ENCODE peak calls at places on chromosomes 12 and 14, in five cellular contexts. D, H, B, O and C are unnamed samples.
A peak's percentile ranks its signal among the peaks of the same experiment; 100 is the strongest.

GRCh38 chr12:62922539-62922938 is 12.4 kb downstream of the PPM1H start:
- DNase-seq in H (no peak), D (no peak), O (no peak), B (no peak), C (no peak)

GRCh38 chr12:103912069-103912468 is 18.1 kb upstream of the HSP90B1 start:
- DNase-seq in H (no peak), O (no peak), D (no peak), B (no peak), C (no peak)

GRCh38 chr12:83128529-83128928 is 441.8 kb downstream of the TMTC2 start:
- DNase-seq in H (no peak), O (no peak), D (no peak), B (no peak), C (no peak)

GRCh38 chr14:51211149-51211548 is 28.9 kb upstream of the TMX1 start:
- DNase-seq in O (no peak), D (peak; percentile 45), H (no peak), B (no peak), C (peak; percentile 28)

GRCh38 chr12:131831021-131831571 is 2.9 kb downstream of the MMP17 start:
- DNase-seq in B (no peak), O (peak; percentile 10), H (no peak), D (no peak), C (no peak)

GRCh38 chr12:31235868-31236395 is 90.0 kb downstream of the SINHCAF start:
- DNase-seq in H (no peak), O (no peak), B (no peak), D (no peak), C (no peak)

GRCh38 chr12:103806807-103807206 is 34.2 kb downstream of the NT5DC3 start:
- DNase-seq in B (no peak), O (no peak), H (no peak), D (no peak), C (no peak)

GRCh38 chr14:79842270-79842669 is 369.0 kb downstream of the DIO2 start:
- DNase-seq in D (no peak), H (no peak), B (no peak), O (no peak), C (no peak)

GRCh38 chr14:104724407-104724980 is 465 bp downstream of the ADSS1 start:
- DNase-seq in D (no peak), B (no peak), O (peak; percentile 22), H (no peak), C (no peak)

GRCh38 chr14:74038015-74038859 is 19.1 kb downstream of the BBOF1 start:
- DNase-seq in O (no peak), D (no peak), B (no peak), H (peak; percentile 74), C (peak; percentile 23)

GRCh38 chr12:76003263-76003640 is 28.3 kb downstream of the PHLDA1 start:
- DNase-seq in H (no peak), D (no peak), O (no peak), B (no peak), C (no peak)

GRCh38 chr14:94115631-94116030 is 5.1 kb downstream of the IFI27 start:
- DNase-seq in D (no peak), H (no peak), O (no peak), B (no peak), C (no peak)

GRCh38 chr14:68144051-68144681 is 324.6 kb downstream of the RAD51B start:
- DNase-seq in D (no peak), H (no peak), B (no peak), O (no peak), C (no peak)

GRCh38 chr14:22994762-22995275 is 12.5 kb upstream of the AJUBA start:
- DNase-seq in H (peak; percentile 53), D (peak; percentile 75), O (peak; percentile 20), B (no peak), C (no peak)

GRCh38 chr12:89278862-89279261 is 73.4 kb downstream of the DUSP6 start:
- DNase-seq in B (no peak), O (no peak), H (no peak), D (no peak), C (no peak)

GRCh38 chr12:114666746-114667668 is 17.0 kb downstream of the TBX3 start:
- DNase-seq in H (no peak), O (no peak), D (peak; percentile 94), B (no peak), C (no peak)

GRCh38 chr14:105854600-105855245 is 328.3 kb downstream of the TMEM121 start:
- DNase-seq in O (no peak), H (no peak), D (no peak), B (no peak), C (no peak)

GRCh38 chr12:128815779-128816642 is 7.7 kb downstream of the SLC15A4 start:
- DNase-seq in H (no peak), B (no peak), O (no peak), D (no peak), C (no peak)

GRCh38 chr14:87148655-87149054 is 844.3 kb downstream of the GALC start:
- DNase-seq in B (no peak), D (no peak), O (no peak), H (no peak), C (peak; percentile 69)

GRCh38 chr14:80764921-80765507 is 176.5 kb downstream of the CEP128 start:
- DNase-seq in B (no peak), O (no peak), D (no peak), H (no peak), C (no peak)

GRCh38 chr14:81169711-81170103 is 51.1 kb downstream of the GTF2A1 start:
- DNase-seq in O (peak; percentile 8), B (no peak), D (no peak), H (peak; percentile 68), C (no peak)